ENCODE peak calls at places on chromosomes 6 and 20, in four cellular contexts. One of them, this sample, is unnamed.

GRCh38 chr20:46683939-46684750 is 5.1 kb downstream of the TP53RK start:
- DNase-seq in K562: peak
- DNase-seq in GM12878: no peak
- DNase-seq in HepG2: no peak
- DNase-seq in this sample: peak

GRCh38 chr20:25014816-25015215 is 22.3 kb upstream of the APMAP start:
- DNase-seq in HepG2: no peak
- DNase-seq in GM12878: no peak
- DNase-seq in K562: no peak
- DNase-seq in this sample: no peak

GRCh38 chr6:90403489-90404381 is 107.1 kb upstream of the BACH2 start:
- DNase-seq in HepG2: peak
- DNase-seq in GM12878: no peak
- DNase-seq in K562: peak
- DNase-seq in this sample: peak

GRCh38 chr6:136963259-136963658 is 41.2 kb downstream of the SLC35D3 start:
- DNase-seq in GM12878: no peak
- DNase-seq in K562: no peak
- DNase-seq in HepG2: no peak
- DNase-seq in this sample: no peak

GRCh38 chr6:122798099-122798641 is 9.1 kb downstream of the SMPDL3A start:
- DNase-seq in K562: no peak
- DNase-seq in GM12878: no peak
- DNase-seq in HepG2: peak
- DNase-seq in this sample: no peak

GRCh38 chr6:6649824-6650349 is 61.4 kb downstream of the LY86 start:
- DNase-seq in K562: no peak
- DNase-seq in HepG2: no peak
- DNase-seq in GM12878: no peak
- DNase-seq in this sample: no peak

GRCh38 chr20:17710379-17711305 is 10.9 kb downstream of the BANF2 start:
- DNase-seq in GM12878: no peak
- DNase-seq in K562: no peak
- DNase-seq in HepG2: peak
- DNase-seq in this sample: no peak

GRCh38 chr6:24323632-24324337 is 34.1 kb downstream of the DCDC2 start:
- DNase-seq in GM12878: no peak
- DNase-seq in K562: no peak
- DNase-seq in HepG2: peak
- DNase-seq in this sample: no peak

GRCh38 chr20:3106658-3107463 is 22.3 kb upstream of the AVP start:
- DNase-seq in HepG2: peak
- DNase-seq in GM12878: no peak
- DNase-seq in K562: no peak
- DNase-seq in this sample: no peak

GRCh38 chr6:31493875-31494694 is 3.9 kb upstream of the MICB start:
- DNase-seq in GM12878: peak
- DNase-seq in K562: peak
- DNase-seq in HepG2: peak
- DNase-seq in this sample: peak

GRCh38 chr6:33670971-33671370 is 40.5 kb downstream of the UQCC2 start:
- DNase-seq in K562: peak
- DNase-seq in GM12878: no peak
- DNase-seq in HepG2: no peak
- DNase-seq in this sample: no peak

GRCh38 chr6:6689413-6690143 is 101.1 kb downstream of the LY86 start:
- DNase-seq in K562: no peak
- DNase-seq in HepG2: no peak
- DNase-seq in GM12878: no peak
- DNase-seq in this sample: no peak

GRCh38 chr6:37698264-37699137 is 818 bp upstream of the MDGA1 start:
- DNase-seq in GM12878: no peak
- DNase-seq in HepG2: no peak
- DNase-seq in K562: peak
- DNase-seq in this sample: peak

GRCh38 chr6:140494321-140495085 is 1120.1 kb upstream of the CITED2 start:
- DNase-seq in HepG2: no peak
- DNase-seq in GM12878: no peak
- DNase-seq in K562: no peak
- DNase-seq in this sample: no peak

GRCh38 chr6:116536216-116536621 is 9.3 kb downstream of the TRAPPC3L start:
- DNase-seq in GM12878: no peak
- DNase-seq in K562: peak
- DNase-seq in HepG2: peak
- DNase-seq in this sample: peak

GRCh38 chr6:36216559-36216958 is 20.0 kb downstream of the BRPF3 start:
- DNase-seq in HepG2: no peak
- DNase-seq in GM12878: no peak
- DNase-seq in K562: no peak
- DNase-seq in this sample: no peak

GRCh38 chr20:10761232-10761631 is 87.4 kb upstream of the JAG1 start:
- DNase-seq in GM12878: no peak
- DNase-seq in HepG2: peak
- DNase-seq in K562: no peak
- DNase-seq in this sample: no peak

GRCh38 chr6:91242614-91242949 is 655.7 kb upstream of the MAP3K7 start:
- DNase-seq in HepG2: no peak
- DNase-seq in K562: no peak
- DNase-seq in GM12878: no peak
- DNase-seq in this sample: no peak

GRCh38 chr20:13320702-13321101 is 99.6 kb downstream of the ISM1 start:
- DNase-seq in K562: no peak
- DNase-seq in HepG2: no peak
- DNase-seq in GM12878: no peak
- DNase-seq in this sample: no peak

GRCh38 chr6:85472744-85473143 is 22.9 kb downstream of the NT5E start:
- DNase-seq in HepG2: no peak
- DNase-seq in K562: no peak
- DNase-seq in GM12878: no peak
- DNase-seq in this sample: no peak

GRCh38 chr6:161536141-161536735 is 262.4 kb upstream of the AGPAT4 start:
- DNase-seq in HepG2: no peak
- DNase-seq in GM12878: no peak
- DNase-seq in K562: no peak
- DNase-seq in this sample: no peak

GRCh38 chr20:63886921-63887320 is 8.0 kb upstream of the DNAJC5 start:
- DNase-seq in K562: no peak
- DNase-seq in HepG2: no peak
- DNase-seq in GM12878: no peak
- DNase-seq in this sample: no peak

GRCh38 chr20:3192226-3193015 is 12.1 kb downstream of the DDRGK1 start:
- DNase-seq in HepG2: no peak
- DNase-seq in GM12878: no peak
- DNase-seq in K562: no peak
- DNase-seq in this sample: no peak

GRCh38 chr6:118198746-118199145 is 291.7 kb downstream of the SLC35F1 start:
- DNase-seq in K562: no peak
- DNase-seq in HepG2: no peak
- DNase-seq in GM12878: no peak
- DNase-seq in this sample: no peak

GRCh38 chr6:4581468-4582420 is 194.5 kb upstream of the CDYL start:
- DNase-seq in K562: no peak
- DNase-seq in HepG2: no peak
- DNase-seq in GM12878: no peak
- DNase-seq in this sample: no peak

GRCh38 chr6:121657972-121658371 is 222.5 kb downstream of the GJA1 start:
- DNase-seq in HepG2: no peak
- DNase-seq in K562: no peak
- DNase-seq in GM12878: no peak
- DNase-seq in this sample: no peak

GRCh38 chr20:19012671-19013070 is 199.1 kb downstream of the SCP2D1 start:
- DNase-seq in K562: no peak
- DNase-seq in HepG2: no peak
- DNase-seq in GM12878: no peak
- DNase-seq in this sample: no peak

GRCh38 chr6:144307880-144308279 is 22.7 kb downstream of the UTRN start:
- DNase-seq in HepG2: no peak
- DNase-seq in K562: no peak
- DNase-seq in GM12878: no peak
- DNase-seq in this sample: no peak

GRCh38 chr20:8997720-8998119 is 71.2 kb upstream of the PLCB4 start:
- DNase-seq in K562: peak
- DNase-seq in HepG2: no peak
- DNase-seq in GM12878: no peak
- DNase-seq in this sample: no peak

GRCh38 chr6:155765275-155766194 is 309.9 kb upstream of the NOX3 start:
- DNase-seq in K562: no peak
- DNase-seq in GM12878: no peak
- DNase-seq in HepG2: peak
- DNase-seq in this sample: no peak

GRCh38 chr6:53369876-53370515 is 21.2 kb upstream of the ELOVL5 start:
- DNase-seq in GM12878: no peak
- DNase-seq in K562: no peak
- DNase-seq in HepG2: no peak
- DNase-seq in this sample: no peak

GRCh38 chr6:18334251-18334650 is 52.9 kb upstream of the RNF144B start:
- DNase-seq in GM12878: no peak
- DNase-seq in K562: no peak
- DNase-seq in HepG2: no peak
- DNase-seq in this sample: no peak

GRCh38 chr6:14472964-14473363 is 355.4 kb downstream of the CD83 start:
- DNase-seq in K562: no peak
- DNase-seq in GM12878: no peak
- DNase-seq in HepG2: no peak
- DNase-seq in this sample: no peak

GRCh38 chr6:26525818-26526217 is 12.3 kb upstream of the HMGN4 start:
- DNase-seq in GM12878: no peak
- DNase-seq in HepG2: no peak
- DNase-seq in K562: no peak
- DNase-seq in this sample: no peak

GRCh38 chr20:16475225-16475624 is 98.0 kb downstream of the KIF16B start:
- DNase-seq in HepG2: peak
- DNase-seq in K562: no peak
- DNase-seq in GM12878: no peak
- DNase-seq in this sample: no peak

GRCh38 chr20:44785768-44786167 is 24.6 kb downstream of the RIMS4 start:
- DNase-seq in GM12878: no peak
- DNase-seq in HepG2: no peak
- DNase-seq in K562: no peak
- DNase-seq in this sample: no peak

GRCh38 chr6:33771342-33772113 is 17.4 kb downstream of the LEMD2 start:
- DNase-seq in K562: peak
- DNase-seq in GM12878: no peak
- DNase-seq in HepG2: no peak
- DNase-seq in this sample: peak

GRCh38 chr6:104639671-104640070 is 220.0 kb downstream of the HACE1 start:
- DNase-seq in GM12878: peak
- DNase-seq in K562: no peak
- DNase-seq in HepG2: no peak
- DNase-seq in this sample: no peak

GRCh38 chr6:15662246-15663056 is at the start of gene DTNBP1:
- DNase-seq in GM12878: peak
- DNase-seq in K562: peak
- DNase-seq in HepG2: peak
- DNase-seq in this sample: peak

GRCh38 chr20:48669946-48670630 is 157.7 kb downstream of the PREX1 start:
- DNase-seq in GM12878: no peak
- DNase-seq in K562: no peak
- DNase-seq in HepG2: no peak
- DNase-seq in this sample: no peak

GRCh38 chr6:166361080-166361429 is 18.7 kb upstream of the SFT2D1 start:
- DNase-seq in HepG2: peak
- DNase-seq in GM12878: no peak
- DNase-seq in K562: no peak
- DNase-seq in this sample: no peak
- TF ChIP-seq FOXK2 in HepG2: peak
- TF ChIP-seq FOXK2 in GM12878: no peak
- TF ChIP-seq FOXK2 in K562: no peak
- TF ChIP-seq FOXK2 in this sample: no peak

DNA sequence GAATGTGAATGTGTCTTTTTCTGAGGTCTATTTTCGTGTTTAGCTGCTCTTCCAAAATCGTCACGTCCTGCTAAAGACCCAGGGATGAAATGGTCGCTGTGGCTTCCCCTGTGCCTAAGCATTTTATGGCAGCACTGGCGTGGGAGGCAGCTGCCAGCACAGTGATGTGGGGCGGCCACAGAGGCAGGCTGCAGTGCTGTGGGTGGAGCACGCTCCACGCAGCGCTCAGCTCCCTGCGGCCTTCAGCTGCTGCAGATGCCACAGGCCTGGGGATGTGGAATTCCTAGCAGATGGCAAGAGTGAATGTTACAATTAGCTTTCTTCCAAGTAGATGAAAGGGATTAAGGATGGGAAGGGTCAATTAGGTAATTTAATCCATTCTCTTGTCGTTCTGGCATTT is 242.6 kb downstream of the SMOC2 start:
- DNase-seq in K562: no peak
- DNase-seq in HepG2: no peak
- DNase-seq in GM12878: no peak
- DNase-seq in this sample: no peak
- TF ChIP-seq FOXK2 in K562: no peak
- TF ChIP-seq FOXK2 in HepG2: no peak
- TF ChIP-seq FOXK2 in GM12878: no peak
- TF ChIP-seq FOXK2 in this sample: no peak

GRCh38 chr6:11586574-11586973 is 49.0 kb downstream of the TMEM170B start:
- DNase-seq in K562: no peak
- DNase-seq in GM12878: no peak
- DNase-seq in HepG2: no peak
- DNase-seq in this sample: no peak

GRCh38 chr6:11592289-11592906 is 54.8 kb downstream of the TMEM170B start:
- DNase-seq in GM12878: no peak
- DNase-seq in K562: no peak
- DNase-seq in HepG2: no peak
- DNase-seq in this sample: no peak

GRCh38 chr6:11586117-11586516 is 48.6 kb downstream of the TMEM170B start:
- DNase-seq in K562: no peak
- DNase-seq in GM12878: no peak
- DNase-seq in HepG2: no peak
- DNase-seq in this sample: no peak

GRCh38 chr6:11585426-11586016 is 48.0 kb downstream of the TMEM170B start:
- DNase-seq in GM12878: peak
- DNase-seq in HepG2: peak
- DNase-seq in K562: peak
- DNase-seq in this sample: peak

DNA sequence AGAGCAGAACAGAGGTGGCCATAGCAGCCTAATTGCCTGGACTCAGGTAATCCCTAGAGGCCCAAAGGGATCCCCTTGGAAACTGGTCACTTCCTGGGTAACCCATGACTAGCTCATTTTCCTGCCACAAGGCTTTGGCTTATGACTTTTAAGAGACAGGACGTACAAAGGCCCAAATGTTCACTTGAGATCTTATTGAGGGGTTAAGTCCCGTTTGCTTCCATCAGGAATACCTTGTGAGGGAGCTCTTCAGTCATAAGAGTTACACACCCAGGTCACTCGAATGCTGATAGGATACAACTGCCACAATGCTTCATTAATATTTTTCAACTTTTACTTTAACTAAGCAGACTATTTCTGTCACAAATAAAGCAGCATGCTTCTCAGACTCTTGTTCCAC is 51.7 kb downstream of the TMEM170B start:
- DNase-seq in GM12878: no peak
- DNase-seq in HepG2: no peak
- DNase-seq in K562: no peak
- DNase-seq in this sample: no peak
- TF ChIP-seq FOXK2 in GM12878: no peak
- TF ChIP-seq FOXK2 in HepG2: no peak
- TF ChIP-seq FOXK2 in K562: no peak
- TF ChIP-seq FOXK2 in this sample: no peak

GRCh38 chr6:149566372-149567193 is at the start of gene GINM1:
- DNase-seq in HepG2: peak
- DNase-seq in GM12878: no peak
- DNase-seq in K562: peak
- DNase-seq in this sample: peak
- TF ChIP-seq FOXK2 in HepG2: no peak
- TF ChIP-seq FOXK2 in GM12878: no peak
- TF ChIP-seq FOXK2 in K562: no peak
- TF ChIP-seq FOXK2 in this sample: no peak